ENCODE peak calls at places on chromosomes 3 and 15, in six cellular contexts. E is CD4-positive, alpha-beta T cell; S is GM20000; Q is neural crest cell; M is brain microvascular endothelial cell; H is foreskin fibroblast. W is an unnamed sample.

GRCh38 chr3:76715426-76715825 is 324.5 kb upstream of the ROBO2 start:
- DNase-seq in H (no peak), Q (no peak), E (no peak), M (no peak), S (no peak), W (no peak)

GRCh38 chr3:78726545-78726944 is 1041.3 kb downstream of the ROBO1 start:
- DNase-seq in S (no peak), H (no peak), M (no peak), E (no peak), Q (no peak), W (no peak)

GRCh38 chr15:41779662-41780157 is 5.4 kb downstream of the MAPKBP1 start:
- DNase-seq in M (no peak), E (no peak), Q (no peak), S (no peak), H (no peak), W (no peak)

GRCh38 chr3:187954486-187955075 is 199.4 kb upstream of the LPP start:
- DNase-seq in E (no peak), Q (no peak), M (peak), H (peak), S (no peak), W (no peak)

GRCh38 chr15:90119367-90119766 is 17.1 kb upstream of the IDH2 start:
- DNase-seq in S (no peak), H (no peak), M (no peak), E (no peak), Q (no peak), W (no peak)

GRCh38 chr15:87866961-87867360 is 389.6 kb downstream of the NTRK3 start:
- DNase-seq in H (no peak), S (no peak), Q (no peak), E (no peak), M (no peak), W (no peak)

GRCh38 chr3:53160660-53161344 is at the start of gene PRKCD:
- DNase-seq in S (peak), Q (peak), M (peak), E (peak), H (peak), W (peak)

GRCh38 chr3:131526801-131527347 is 24.1 kb upstream of the MRPL3 start:
- DNase-seq in S (peak), E (no peak), M (peak), H (peak), Q (peak), W (peak)

GRCh38 chr3:134212898-134213665 is 37.6 kb downstream of the RYK start:
- DNase-seq in M (peak), Q (peak), E (peak), S (peak), H (peak), W (peak)

GRCh38 chr3:60161334-60161733 is 1089.9 kb downstream of the FHIT start:
- DNase-seq in M (no peak), S (no peak), E (no peak), Q (no peak), H (no peak), W (no peak)

GRCh38 chr3:134971359-134971758 is 176.3 kb downstream of the EPHB1 start:
- DNase-seq in M (no peak), H (no peak), Q (no peak), S (no peak), E (no peak), W (no peak)

GRCh38 chr3:132134611-132135010 is 99.8 kb upstream of the CPNE4 start:
- DNase-seq in Q (no peak), E (no peak), S (no peak), M (peak), H (peak), W (no peak)

GRCh38 chr3:180548050-180548449 is 53.9 kb upstream of the TTC14 start:
- DNase-seq in H (no peak), E (no peak), M (no peak), Q (no peak), S (no peak), W (no peak)

GRCh38 chr3:10303785-10304184 is 11.0 kb upstream of the GHRL start:
- DNase-seq in Q (no peak), M (no peak), H (no peak), E (no peak), S (no peak), W (no peak)

GRCh38 chr15:101520395-101520794 is 30.9 kb upstream of the PCSK6 start:
- DNase-seq in Q (no peak), S (no peak), M (no peak), E (no peak), H (no peak), W (no peak)

GRCh38 chr15:80949756-80950155 is 39.9 kb downstream of the MESD start:
- DNase-seq in S (no peak), H (no peak), E (no peak), M (no peak), Q (no peak), W (peak)

GRCh38 chr3:124078978-124079911 is 87.3 kb upstream of the ROPN1 start:
- DNase-seq in S (peak), H (peak), E (no peak), Q (no peak), M (peak), W (no peak)

GRCh38 chr3:150738688-150739087 is 24.3 kb downstream of the SIAH2 start:
- DNase-seq in M (peak), H (no peak), S (no peak), Q (no peak), E (no peak), W (no peak)

GRCh38 chr3:151901282-151901945 is 28.0 kb downstream of the SUCNR1 start:
- DNase-seq in H (no peak), M (no peak), S (no peak), E (no peak), Q (no peak), W (no peak)

GRCh38 chr3:52313774-52314188 is 2.3 kb upstream of the DNAH1 start:
- DNase-seq in Q (no peak), H (no peak), M (peak), E (no peak), S (peak), W (no peak)

GRCh38 chr3:124774305-124774673 is 44.0 kb downstream of the UMPS start:
- DNase-seq in Q (no peak), E (no peak), S (no peak), M (peak), H (peak), W (peak)

GRCh38 chr3:155745795-155746550 is 1.1 kb upstream of the PLCH1 start:
- DNase-seq in H (no peak), E (no peak), M (no peak), Q (peak), S (no peak), W (no peak)

GRCh38 chr15:77617507-77618285 is 15.0 kb downstream of the LINGO1 start:
- DNase-seq in S (peak), H (no peak), M (no peak), Q (no peak), E (no peak), W (no peak)

GRCh38 chr3:53721187-53721946 is 124.9 kb downstream of the CHDH start:
- DNase-seq in M (peak), E (no peak), S (no peak), H (no peak), Q (no peak), W (no peak)

GRCh38 chr3:30720586-30721313 is 114.3 kb downstream of the TGFBR2 start:
- DNase-seq in H (peak), S (no peak), Q (no peak), E (no peak), M (peak), W (no peak)

GRCh38 chr15:99961011-99961441 is 227.8 kb upstream of the LYSMD4 start:
- DNase-seq in S (no peak), Q (no peak), M (peak), H (no peak), E (no peak), W (no peak)

GRCh38 chr3:192884831-192885356 is 32.8 kb downstream of the MB21D2 start:
- DNase-seq in M (no peak), E (no peak), Q (no peak), S (no peak), H (no peak), W (no peak)

GRCh38 chr15:39788108-39788507 is 5.5 kb upstream of the FSIP1 start:
- DNase-seq in M (no peak), E (no peak), Q (no peak), S (peak), H (no peak), W (no peak)

GRCh38 chr15:60720493-60721231 is 241.7 kb upstream of the ICE2 start:
- DNase-seq in M (no peak), E (peak), Q (no peak), S (peak), H (no peak), W (no peak)

GRCh38 chr15:99452728-99453643 is 112.8 kb upstream of the MEF2A start:
- DNase-seq in Q (no peak), E (no peak), M (no peak), S (peak), H (peak), W (no peak)

GRCh38 chr15:33675246-33675645 is 293.1 kb upstream of the CHRM5 start:
- DNase-seq in H (no peak), M (peak), S (peak), E (no peak), Q (no peak), W (no peak)

GRCh38 chr15:33671456-33671855 is 296.8 kb upstream of the CHRM5 start:
- DNase-seq in H (no peak), M (no peak), E (no peak), Q (no peak), S (peak), W (no peak)

GRCh38 chr15:33670567-33670966 is 297.7 kb upstream of the CHRM5 start:
- DNase-seq in E (no peak), H (no peak), M (no peak), Q (no peak), S (no peak), W (no peak)
- TF ChIP-seq CTCF in E (no peak), H (no peak), M (no peak), Q (no peak), S (no peak), W (no peak)

GRCh38 chr3:109977903-109978302 is 640.6 kb upstream of the DPPA4 start:
- DNase-seq in E (no peak), M (no peak), H (no peak), Q (no peak), S (no peak), W (no peak)
- TF ChIP-seq CTCF in E (no peak), M (no peak), H (no peak), Q (no peak), S (no peak), W (no peak)

DNA sequence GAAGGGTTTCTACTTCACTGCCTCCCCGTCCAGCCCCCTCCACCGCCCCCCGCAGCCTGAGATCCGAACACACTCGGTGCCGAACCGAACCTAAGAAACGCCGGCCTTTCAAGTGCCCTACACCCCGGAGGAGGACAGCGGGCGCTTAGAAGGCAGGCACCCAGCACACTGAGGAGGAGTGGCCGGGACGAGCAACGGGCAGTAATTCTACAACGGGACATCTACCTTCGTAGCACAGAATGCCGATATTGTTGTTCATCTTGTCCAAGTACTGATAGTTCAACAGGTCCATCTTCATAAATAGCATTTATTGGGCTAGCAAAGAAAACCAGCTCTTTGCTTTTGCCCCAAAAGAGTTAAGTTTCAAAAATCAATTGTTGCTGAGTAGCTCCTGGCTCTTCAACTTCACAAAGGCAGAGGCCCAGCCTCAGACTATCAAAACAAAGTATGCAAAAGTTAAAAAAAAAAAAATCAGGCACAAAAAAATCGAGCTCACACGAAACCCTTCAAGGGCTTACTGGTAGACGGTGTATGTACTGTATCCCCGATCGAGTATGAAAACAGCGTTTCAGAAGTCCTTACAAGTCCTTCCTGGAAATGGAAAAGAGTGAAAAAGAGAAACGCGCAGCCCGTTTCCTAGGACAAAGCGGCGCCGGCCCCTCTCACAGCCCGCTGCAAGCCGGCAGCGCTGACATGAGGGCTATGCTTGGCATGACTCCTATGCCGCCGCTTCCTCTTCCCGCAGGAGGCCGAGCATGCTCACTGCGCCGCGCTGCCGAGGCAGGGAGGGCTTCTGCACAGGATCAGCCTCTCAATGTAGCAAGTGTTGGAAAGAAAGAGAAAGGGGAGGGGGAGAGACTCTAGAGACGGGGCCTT is at the start of gene VGLL4:
- DNase-seq in Q (peak), S (peak), H (peak), M (peak), E (peak), W (peak)
- TF ChIP-seq CTCF in Q (no peak), S (no peak), H (no peak), M (peak), E (no peak), W (no peak)

GRCh38 chr3:57646723-57647122 is 46.2 kb downstream of the DENND6A start:
- DNase-seq in S (peak), Q (no peak), E (no peak), H (peak), M (peak), W (no peak)
- TF ChIP-seq CTCF in S (no peak), Q (no peak), E (no peak), H (peak), M (peak), W (no peak)

GRCh38 chr15:25740438-25741252 is 122.5 kb downstream of the ATP10A start:
- DNase-seq in M (no peak), E (no peak), S (no peak), Q (no peak), H (no peak), W (no peak)

GRCh38 chr15:25742008-25742407 is 121.1 kb downstream of the ATP10A start:
- DNase-seq in Q (peak), H (no peak), E (no peak), S (no peak), M (no peak), W (peak)

GRCh38 chr15:25738171-25738792 is 124.8 kb downstream of the ATP10A start:
- DNase-seq in Q (no peak), M (no peak), S (no peak), E (no peak), H (peak), W (no peak)

GRCh38 chr15:25741253-25741575 is 121.9 kb downstream of the ATP10A start:
- DNase-seq in E (no peak), H (no peak), Q (no peak), M (no peak), S (peak), W (no peak)

GRCh38 chr15:25739687-25740121 is 123.4 kb downstream of the ATP10A start:
- DNase-seq in H (peak), M (peak), Q (peak), S (no peak), E (peak), W (peak)
- TF ChIP-seq CTCF in H (peak), M (peak), Q (peak), S (no peak), E (peak), W (no peak)